ENCODE peak calls at places on chromosomes 1 and 21, in six cellular contexts. One of them, this sample, is unnamed.

GRCh38 chr1:54465351-54465811 is 59.2 kb upstream of the SSBP3 start:
- DNase-seq in T-cell: no peak
- DNase-seq in hepatic stellate cell: no peak
- DNase-seq in trophoblast cell: no peak
- DNase-seq in NCI-H1092: no peak
- DNase-seq in iris pigment epithelial cell: no peak
- DNase-seq in this sample: no peak

GRCh38 chr1:231241751-231242150 is 739 bp downstream of the GNPAT start:
- DNase-seq in T-cell: no peak
- DNase-seq in hepatic stellate cell: peak
- DNase-seq in trophoblast cell: peak
- DNase-seq in NCI-H1092: no peak
- DNase-seq in iris pigment epithelial cell: no peak
- DNase-seq in this sample: peak

GRCh38 chr21:43343095-43343991 is 83.6 kb downstream of the SIK1 start:
- DNase-seq in T-cell: no peak
- DNase-seq in hepatic stellate cell: no peak
- DNase-seq in trophoblast cell: peak
- DNase-seq in NCI-H1092: no peak
- DNase-seq in iris pigment epithelial cell: no peak
- DNase-seq in this sample: no peak

GRCh38 chr1:116553386-116554115 is 17.3 kb downstream of the CD58 start:
- DNase-seq in T-cell: no peak
- DNase-seq in hepatic stellate cell: no peak
- DNase-seq in trophoblast cell: no peak
- DNase-seq in NCI-H1092: no peak
- DNase-seq in iris pigment epithelial cell: no peak
- DNase-seq in this sample: peak

GRCh38 chr1:99811075-99811474 is 39.1 kb upstream of the AGL start:
- DNase-seq in T-cell: no peak
- DNase-seq in hepatic stellate cell: no peak
- DNase-seq in trophoblast cell: no peak
- DNase-seq in NCI-H1092: no peak
- DNase-seq in iris pigment epithelial cell: no peak
- DNase-seq in this sample: no peak

GRCh38 chr1:178821134-178821866 is 49.6 kb downstream of the ANGPTL1 start:
- DNase-seq in T-cell: no peak
- DNase-seq in hepatic stellate cell: no peak
- DNase-seq in trophoblast cell: no peak
- DNase-seq in NCI-H1092: no peak
- DNase-seq in iris pigment epithelial cell: no peak
- DNase-seq in this sample: no peak

GRCh38 chr21:29299046-29299905 is 554 bp downstream of the BACH1 start:
- DNase-seq in T-cell: peak
- DNase-seq in hepatic stellate cell: peak
- DNase-seq in trophoblast cell: peak
- DNase-seq in NCI-H1092: peak
- DNase-seq in iris pigment epithelial cell: peak
- DNase-seq in this sample: peak

GRCh38 chr1:155729031-155729898 is 40.4 kb downstream of the DAP3 start:
- DNase-seq in T-cell: peak
- DNase-seq in hepatic stellate cell: peak
- DNase-seq in trophoblast cell: peak
- DNase-seq in NCI-H1092: peak
- DNase-seq in iris pigment epithelial cell: peak
- DNase-seq in this sample: peak

GRCh38 chr1:154865442-154866256 is 4.4 kb downstream of the KCNN3 start:
- DNase-seq in T-cell: no peak
- DNase-seq in hepatic stellate cell: no peak
- DNase-seq in trophoblast cell: no peak
- DNase-seq in NCI-H1092: no peak
- DNase-seq in iris pigment epithelial cell: no peak
- DNase-seq in this sample: no peak

GRCh38 chr1:239218296-239218695 is 168.1 kb upstream of the CHRM3 start:
- DNase-seq in T-cell: no peak
- DNase-seq in hepatic stellate cell: no peak
- DNase-seq in trophoblast cell: no peak
- DNase-seq in NCI-H1092: no peak
- DNase-seq in iris pigment epithelial cell: no peak
- DNase-seq in this sample: no peak

GRCh38 chr1:53376041-53376461 is 48.2 kb upstream of the LRP8 start:
- DNase-seq in T-cell: no peak
- DNase-seq in hepatic stellate cell: no peak
- DNase-seq in trophoblast cell: no peak
- DNase-seq in NCI-H1092: no peak
- DNase-seq in iris pigment epithelial cell: no peak
- DNase-seq in this sample: no peak

GRCh38 chr1:221742555-221743415 is 896 bp upstream of the DUSP10 start:
- DNase-seq in T-cell: peak
- DNase-seq in hepatic stellate cell: peak
- DNase-seq in trophoblast cell: peak
- DNase-seq in NCI-H1092: peak
- DNase-seq in iris pigment epithelial cell: peak
- DNase-seq in this sample: peak

GRCh38 chr21:38979271-38980196 is 173.8 kb downstream of the ETS2 start:
- DNase-seq in T-cell: no peak
- DNase-seq in hepatic stellate cell: peak
- DNase-seq in trophoblast cell: peak
- DNase-seq in NCI-H1092: no peak
- DNase-seq in iris pigment epithelial cell: peak
- DNase-seq in this sample: no peak

GRCh38 chr1:20483833-20484525 is 2.0 kb downstream of the CAMK2N1 start:
- DNase-seq in T-cell: no peak
- DNase-seq in hepatic stellate cell: no peak
- DNase-seq in trophoblast cell: peak
- DNase-seq in NCI-H1092: peak
- DNase-seq in iris pigment epithelial cell: peak
- DNase-seq in this sample: no peak

GRCh38 chr21:37357691-37358090 is 8.9 kb upstream of the DYRK1A start:
- DNase-seq in T-cell: no peak
- DNase-seq in hepatic stellate cell: no peak
- DNase-seq in trophoblast cell: peak
- DNase-seq in NCI-H1092: no peak
- DNase-seq in iris pigment epithelial cell: no peak
- DNase-seq in this sample: peak

GRCh38 chr1:176559474-176560390 is 96.8 kb downstream of the PAPPA2 start:
- DNase-seq in T-cell: no peak
- DNase-seq in hepatic stellate cell: peak
- DNase-seq in trophoblast cell: peak
- DNase-seq in NCI-H1092: peak
- DNase-seq in iris pigment epithelial cell: peak
- DNase-seq in this sample: peak

GRCh38 chr1:45326627-45327591 is at the start of gene HPDL:
- DNase-seq in T-cell: peak
- DNase-seq in hepatic stellate cell: peak
- DNase-seq in trophoblast cell: peak
- DNase-seq in NCI-H1092: peak
- DNase-seq in iris pigment epithelial cell: peak
- DNase-seq in this sample: peak

GRCh38 chr1:228863776-228864175 is 128.5 kb downstream of the RHOU start:
- DNase-seq in T-cell: no peak
- DNase-seq in hepatic stellate cell: no peak
- DNase-seq in trophoblast cell: no peak
- DNase-seq in NCI-H1092: no peak
- DNase-seq in iris pigment epithelial cell: no peak
- DNase-seq in this sample: no peak

GRCh38 chr1:245800901-245801605 is 646.3 kb downstream of the KIF26B start:
- DNase-seq in T-cell: no peak
- DNase-seq in hepatic stellate cell: no peak
- DNase-seq in trophoblast cell: peak
- DNase-seq in NCI-H1092: no peak
- DNase-seq in iris pigment epithelial cell: no peak
- DNase-seq in this sample: no peak

GRCh38 chr1:85078903-85079302 is 30.6 kb upstream of the MCOLN3 start:
- DNase-seq in T-cell: no peak
- DNase-seq in hepatic stellate cell: peak
- DNase-seq in trophoblast cell: peak
- DNase-seq in NCI-H1092: no peak
- DNase-seq in iris pigment epithelial cell: peak
- DNase-seq in this sample: peak

GRCh38 chr1:11350265-11350664 is 77.3 kb downstream of the UBIAD1 start:
- DNase-seq in T-cell: no peak
- DNase-seq in hepatic stellate cell: no peak
- DNase-seq in trophoblast cell: no peak
- DNase-seq in NCI-H1092: no peak
- DNase-seq in iris pigment epithelial cell: no peak
- DNase-seq in this sample: no peak

GRCh38 chr1:151782741-151783140 is 7.6 kb downstream of the TDRKH start:
- DNase-seq in T-cell: no peak
- DNase-seq in hepatic stellate cell: no peak
- DNase-seq in trophoblast cell: no peak
- DNase-seq in NCI-H1092: no peak
- DNase-seq in iris pigment epithelial cell: no peak
- DNase-seq in this sample: no peak

GRCh38 chr1:244653439-244654283 is 735 bp downstream of the DESI2 start:
- DNase-seq in T-cell: no peak
- DNase-seq in hepatic stellate cell: no peak
- DNase-seq in trophoblast cell: peak
- DNase-seq in NCI-H1092: no peak
- DNase-seq in iris pigment epithelial cell: peak
- DNase-seq in this sample: peak

GRCh38 chr1:227789042-227789880 is 26.2 kb upstream of the PRSS38 start:
- DNase-seq in T-cell: no peak
- DNase-seq in hepatic stellate cell: peak
- DNase-seq in trophoblast cell: peak
- DNase-seq in NCI-H1092: no peak
- DNase-seq in iris pigment epithelial cell: no peak
- DNase-seq in this sample: no peak

GRCh38 chr1:31934706-31935629 is 3.2 kb downstream of the PTP4A2 start:
- DNase-seq in T-cell: no peak
- DNase-seq in hepatic stellate cell: peak
- DNase-seq in trophoblast cell: peak
- DNase-seq in NCI-H1092: no peak
- DNase-seq in iris pigment epithelial cell: peak
- DNase-seq in this sample: peak

GRCh38 chr1:181190362-181191035 is 102.0 kb downstream of the IER5 start:
- DNase-seq in T-cell: no peak
- DNase-seq in hepatic stellate cell: no peak
- DNase-seq in trophoblast cell: no peak
- DNase-seq in NCI-H1092: peak
- DNase-seq in iris pigment epithelial cell: no peak
- DNase-seq in this sample: no peak

GRCh38 chr1:6419397-6419802 is 319 bp downstream of the HES2 start:
- DNase-seq in T-cell: no peak
- DNase-seq in hepatic stellate cell: no peak
- DNase-seq in trophoblast cell: no peak
- DNase-seq in NCI-H1092: no peak
- DNase-seq in iris pigment epithelial cell: no peak
- DNase-seq in this sample: no peak

GRCh38 chr1:54407201-54407956 is 1.2 kb upstream of the SSBP3 start:
- DNase-seq in T-cell: peak
- DNase-seq in hepatic stellate cell: peak
- DNase-seq in trophoblast cell: peak
- DNase-seq in NCI-H1092: peak
- DNase-seq in iris pigment epithelial cell: peak
- DNase-seq in this sample: peak

GRCh38 chr1:165288301-165289120 is 68.0 kb downstream of the LMX1A start:
- DNase-seq in T-cell: no peak
- DNase-seq in hepatic stellate cell: no peak
- DNase-seq in trophoblast cell: no peak
- DNase-seq in NCI-H1092: peak
- DNase-seq in iris pigment epithelial cell: no peak
- DNase-seq in this sample: no peak